ENCODE peak calls at places on chromosomes 7 and 10, in nine cellular contexts. One of them, this sample, is unnamed.

GRCh38 chr10:131946880-131947279 is 34.8 kb downstream of the BNIP3 start:
- DNase-seq in fibroblast of lung: peak; percentile 40
- DNase-seq in adrenal gland: no peak
- DNase-seq in CD8-positive, alpha-beta memory T cell: no peak
- DNase-seq in transverse colon: no peak
- DNase-seq in SK-N-SH: no peak
- DNase-seq in spleen: peak; percentile 47
- DNase-seq in heart right ventricle: no peak
- DNase-seq in mesendoderm: no peak
- DNase-seq in this sample: no peak

GRCh38 chr7:147197006-147197405 is 1080.4 kb downstream of the CNTNAP2 start:
- DNase-seq in SK-N-SH: no peak
- DNase-seq in CD8-positive, alpha-beta memory T cell: no peak
- DNase-seq in transverse colon: no peak
- DNase-seq in adrenal gland: no peak
- DNase-seq in mesendoderm: no peak
- DNase-seq in heart right ventricle: no peak
- DNase-seq in spleen: no peak
- DNase-seq in fibroblast of lung: no peak
- DNase-seq in this sample: no peak

GRCh38 chr10:74234569-74234968 is 83.5 kb downstream of the ADK start:
- DNase-seq in SK-N-SH: no peak
- DNase-seq in fibroblast of lung: no peak
- DNase-seq in CD8-positive, alpha-beta memory T cell: no peak
- DNase-seq in spleen: no peak
- DNase-seq in heart right ventricle: no peak
- DNase-seq in adrenal gland: no peak
- DNase-seq in mesendoderm: no peak
- DNase-seq in transverse colon: no peak
- DNase-seq in this sample: no peak

GRCh38 chr10:100816671-100817070 is 71.3 kb downstream of the PAX2 start:
- DNase-seq in heart right ventricle: no peak
- DNase-seq in transverse colon: no peak
- DNase-seq in mesendoderm: peak; percentile 72
- DNase-seq in CD8-positive, alpha-beta memory T cell: peak; percentile 19
- DNase-seq in adrenal gland: no peak
- DNase-seq in SK-N-SH: no peak
- DNase-seq in fibroblast of lung: no peak
- DNase-seq in spleen: no peak
- DNase-seq in this sample: no peak

GRCh38 chr7:94300176-94300835 is 94.4 kb upstream of the COL1A2 start:
- DNase-seq in spleen: no peak
- DNase-seq in transverse colon: no peak
- DNase-seq in SK-N-SH: no peak
- DNase-seq in heart right ventricle: no peak
- DNase-seq in fibroblast of lung: peak; percentile 37
- DNase-seq in CD8-positive, alpha-beta memory T cell: no peak
- DNase-seq in mesendoderm: no peak
- DNase-seq in adrenal gland: no peak
- DNase-seq in this sample: no peak

GRCh38 chr7:113087278-113087998 is 811 bp upstream of the GPR85 start:
- DNase-seq in adrenal gland: no peak
- DNase-seq in fibroblast of lung: peak; percentile 93
- DNase-seq in spleen: no peak
- DNase-seq in CD8-positive, alpha-beta memory T cell: no peak
- DNase-seq in SK-N-SH: peak; percentile 84
- DNase-seq in mesendoderm: peak; percentile 76
- DNase-seq in transverse colon: no peak
- DNase-seq in heart right ventricle: no peak
- DNase-seq in this sample: no peak

GRCh38 chr10:6083523-6084475 is 5.0 kb upstream of the RBM17 start:
- DNase-seq in heart right ventricle: no peak
- DNase-seq in spleen: no peak
- DNase-seq in fibroblast of lung: peak; percentile 70
- DNase-seq in adrenal gland: no peak
- DNase-seq in mesendoderm: peak; percentile 41
- DNase-seq in SK-N-SH: no peak
- DNase-seq in transverse colon: no peak
- DNase-seq in CD8-positive, alpha-beta memory T cell: no peak
- DNase-seq in this sample: peak; percentile 31

GRCh38 chr10:42769173-42769572 is 13.4 kb upstream of the BMS1 start:
- DNase-seq in adrenal gland: no peak
- DNase-seq in spleen: no peak
- DNase-seq in fibroblast of lung: no peak
- DNase-seq in mesendoderm: no peak
- DNase-seq in heart right ventricle: no peak
- DNase-seq in CD8-positive, alpha-beta memory T cell: no peak
- DNase-seq in SK-N-SH: no peak
- DNase-seq in transverse colon: no peak
- DNase-seq in this sample: no peak

GRCh38 chr7:55163733-55164132 is 144.9 kb downstream of the EGFR start:
- DNase-seq in mesendoderm: no peak
- DNase-seq in fibroblast of lung: no peak
- DNase-seq in spleen: peak; percentile 48
- DNase-seq in heart right ventricle: no peak
- DNase-seq in CD8-positive, alpha-beta memory T cell: no peak
- DNase-seq in adrenal gland: no peak
- DNase-seq in transverse colon: no peak
- DNase-seq in SK-N-SH: no peak
- DNase-seq in this sample: no peak

GRCh38 chr7:29131678-29132077 is 14.7 kb downstream of the CPVL start:
- DNase-seq in transverse colon: no peak
- DNase-seq in fibroblast of lung: no peak
- DNase-seq in SK-N-SH: no peak
- DNase-seq in CD8-positive, alpha-beta memory T cell: no peak
- DNase-seq in spleen: no peak
- DNase-seq in adrenal gland: no peak
- DNase-seq in heart right ventricle: no peak
- DNase-seq in mesendoderm: no peak
- DNase-seq in this sample: no peak

GRCh38 chr10:100828744-100829102 is 83.3 kb downstream of the PAX2 start:
- DNase-seq in fibroblast of lung: no peak
- DNase-seq in mesendoderm: peak; percentile 44
- DNase-seq in CD8-positive, alpha-beta memory T cell: no peak
- DNase-seq in adrenal gland: no peak
- DNase-seq in heart right ventricle: no peak
- DNase-seq in spleen: no peak
- DNase-seq in SK-N-SH: peak; percentile 82
- DNase-seq in transverse colon: no peak
- DNase-seq in this sample: no peak

GRCh38 chr7:92634125-92634710 is 44.0 kb upstream of the FAM133B start:
- DNase-seq in adrenal gland: no peak
- DNase-seq in spleen: no peak
- DNase-seq in mesendoderm: no peak
- DNase-seq in transverse colon: no peak
- DNase-seq in SK-N-SH: no peak
- DNase-seq in heart right ventricle: no peak
- DNase-seq in CD8-positive, alpha-beta memory T cell: no peak
- DNase-seq in fibroblast of lung: peak; percentile 26
- DNase-seq in this sample: no peak

GRCh38 chr7:147990837-147991236 is 599.7 kb upstream of the C7orf33 start:
- DNase-seq in adrenal gland: no peak
- DNase-seq in transverse colon: no peak
- DNase-seq in heart right ventricle: no peak
- DNase-seq in mesendoderm: peak; percentile 39
- DNase-seq in SK-N-SH: no peak
- DNase-seq in spleen: no peak
- DNase-seq in CD8-positive, alpha-beta memory T cell: no peak
- DNase-seq in fibroblast of lung: no peak
- DNase-seq in this sample: no peak

GRCh38 chr10:97109562-97109961 is 76.2 kb downstream of the SLIT1 start:
- DNase-seq in fibroblast of lung: no peak
- DNase-seq in transverse colon: no peak
- DNase-seq in SK-N-SH: no peak
- DNase-seq in adrenal gland: no peak
- DNase-seq in spleen: no peak
- DNase-seq in heart right ventricle: no peak
- DNase-seq in mesendoderm: no peak
- DNase-seq in CD8-positive, alpha-beta memory T cell: no peak
- DNase-seq in this sample: no peak

GRCh38 chr10:5079306-5079830 is 14.8 kb upstream of the AKR1C3 start:
- DNase-seq in spleen: no peak
- DNase-seq in CD8-positive, alpha-beta memory T cell: no peak
- DNase-seq in fibroblast of lung: no peak
- DNase-seq in heart right ventricle: no peak
- DNase-seq in SK-N-SH: no peak
- DNase-seq in transverse colon: no peak
- DNase-seq in adrenal gland: no peak
- DNase-seq in mesendoderm: peak; percentile 62
- DNase-seq in this sample: no peak

DNA sequence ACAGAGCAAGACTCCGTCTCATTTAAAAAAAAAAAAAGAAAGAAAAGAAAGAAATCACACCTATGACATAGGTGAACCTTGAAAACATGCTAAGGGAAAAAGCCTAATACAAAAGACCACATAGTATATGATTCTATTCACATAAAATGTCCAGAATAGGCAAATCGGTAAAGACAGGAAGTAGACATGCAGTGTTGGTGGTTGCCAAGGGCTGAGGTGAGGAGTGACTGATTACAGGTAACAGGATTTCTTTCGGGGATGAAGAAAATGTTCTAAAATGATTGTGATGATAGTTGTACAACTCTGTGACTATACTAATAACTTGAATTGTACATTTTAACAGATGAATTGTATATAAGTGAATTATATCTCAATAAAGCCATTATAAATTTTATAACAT is 3.3 kb downstream of the XPNPEP1 start:
- DNase-seq in transverse colon: no peak
- DNase-seq in CD8-positive, alpha-beta memory T cell: peak; percentile 61
- DNase-seq in SK-N-SH: no peak
- DNase-seq in adrenal gland: no peak
- DNase-seq in spleen: no peak
- DNase-seq in heart right ventricle: no peak
- DNase-seq in mesendoderm: no peak
- DNase-seq in fibroblast of lung: no peak
- DNase-seq in this sample: peak; percentile 8
- H3K4me1 ChIP-seq in transverse colon: peaks cover 37% of the 10 kb centered on the region
- H3K4me1 ChIP-seq in CD8-positive, alpha-beta memory T cell: peaks cover 67% of the 10 kb centered on the region
- H3K4me1 ChIP-seq in SK-N-SH: peaks cover 27% of the 10 kb centered on the region
- H3K4me1 ChIP-seq in adrenal gland: peaks cover 28% of the 10 kb centered on the region
- H3K4me1 ChIP-seq in spleen: peaks cover 59% of the 10 kb centered on the region
- H3K4me1 ChIP-seq in heart right ventricle: peaks cover 6% of the 10 kb centered on the region
- H3K4me1 ChIP-seq in mesendoderm: peaks cover 11% of the 10 kb centered on the region
- H3K4me1 ChIP-seq in fibroblast of lung: peaks cover 10% of the 10 kb centered on the region
- H3K4me1 ChIP-seq in this sample: peaks cover 26% of the 10 kb centered on the region

GRCh38 chr10:17836917-17837316 is 27.8 kb downstream of the MRC1 start:
- DNase-seq in fibroblast of lung: peak; percentile 83
- DNase-seq in spleen: no peak
- DNase-seq in SK-N-SH: no peak
- DNase-seq in adrenal gland: peak; percentile 32
- DNase-seq in heart right ventricle: no peak
- DNase-seq in mesendoderm: peak; percentile 97
- DNase-seq in transverse colon: peak; percentile 60
- DNase-seq in CD8-positive, alpha-beta memory T cell: no peak
- DNase-seq in this sample: no peak
- H3K4me3 ChIP-seq in fibroblast of lung: peak overlapping the region; percentile 54
- H3K4me3 ChIP-seq in spleen: no peak overlapping the region
- H3K4me3 ChIP-seq in SK-N-SH: peak overlapping the region; percentile 33
- H3K4me3 ChIP-seq in adrenal gland: no peak overlapping the region
- H3K4me3 ChIP-seq in heart right ventricle: no peak overlapping the region
- H3K4me3 ChIP-seq in mesendoderm: no peak overlapping the region
- H3K4me3 ChIP-seq in transverse colon: peak overlapping the region; percentile 10
- H3K4me3 ChIP-seq in CD8-positive, alpha-beta memory T cell: no peak overlapping the region
- H3K4me3 ChIP-seq in this sample: no peak overlapping the region

DNA sequence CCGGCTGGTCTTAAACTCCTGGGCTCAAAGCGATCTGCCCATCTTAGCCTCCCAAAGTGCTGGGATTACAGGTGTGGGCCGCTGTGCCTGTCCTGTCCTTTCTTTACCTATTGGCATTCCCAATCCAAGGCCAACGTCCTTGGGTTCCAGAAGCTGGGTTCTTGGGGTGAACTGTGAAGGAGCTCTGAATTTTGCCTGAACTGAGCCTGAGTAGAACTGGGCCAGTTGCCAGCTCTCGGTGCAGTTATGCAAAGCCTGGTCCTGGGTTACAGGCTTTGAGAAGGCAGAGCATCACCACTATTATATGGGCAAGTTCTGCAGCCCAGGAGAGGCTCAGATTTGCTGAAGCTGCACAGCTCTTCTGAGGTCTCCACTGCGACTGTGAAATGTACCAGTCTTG is 24.6 kb upstream of the SH2D4B start:
- DNase-seq in adrenal gland: no peak
- DNase-seq in heart right ventricle: no peak
- DNase-seq in CD8-positive, alpha-beta memory T cell: no peak
- DNase-seq in mesendoderm: no peak
- DNase-seq in transverse colon: no peak
- DNase-seq in spleen: peak; percentile 36
- DNase-seq in SK-N-SH: no peak
- DNase-seq in fibroblast of lung: no peak
- DNase-seq in this sample: no peak
- H3K36me3 ChIP-seq in adrenal gland: peaks cover 62% of the 10 kb centered on the region
- H3K36me3 ChIP-seq in heart right ventricle: peaks cover 96% of the 10 kb centered on the region
- H3K36me3 ChIP-seq in CD8-positive, alpha-beta memory T cell: peaks cover 85% of the 10 kb centered on the region
- H3K36me3 ChIP-seq in mesendoderm: peaks cover 4% of the 10 kb centered on the region
- H3K36me3 ChIP-seq in transverse colon: peaks cover 5% of the 10 kb centered on the region
- H3K36me3 ChIP-seq in spleen: peaks cover 100% of the 10 kb centered on the region
- H3K36me3 ChIP-seq in SK-N-SH: peaks cover 38% of the 10 kb centered on the region
- H3K36me3 ChIP-seq in fibroblast of lung: peaks cover 13% of the 10 kb centered on the region
- H3K36me3 ChIP-seq in this sample: peaks cover 94% of the 10 kb centered on the region

GRCh38 chr10:71980181-71981023 is 16.2 kb downstream of the CHST3 start:
- DNase-seq in transverse colon: no peak
- DNase-seq in spleen: peak; percentile 17
- DNase-seq in SK-N-SH: peak; percentile 24
- DNase-seq in adrenal gland: no peak
- DNase-seq in fibroblast of lung: peak; percentile 75
- DNase-seq in CD8-positive, alpha-beta memory T cell: no peak
- DNase-seq in mesendoderm: no peak
- DNase-seq in heart right ventricle: no peak
- DNase-seq in this sample: no peak

GRCh38 chr10:71981024-71981867 is 17.1 kb downstream of the CHST3 start:
- DNase-seq in SK-N-SH: peak; percentile 47
- DNase-seq in adrenal gland: no peak
- DNase-seq in CD8-positive, alpha-beta memory T cell: no peak
- DNase-seq in mesendoderm: no peak
- DNase-seq in spleen: peak; percentile 71
- DNase-seq in transverse colon: no peak
- DNase-seq in heart right ventricle: no peak
- DNase-seq in fibroblast of lung: peak; percentile 82
- DNase-seq in this sample: no peak

GRCh38 chr10:71978988-71979691 is 14.9 kb downstream of the CHST3 start:
- DNase-seq in spleen: peak; percentile 51
- DNase-seq in CD8-positive, alpha-beta memory T cell: no peak
- DNase-seq in adrenal gland: no peak
- DNase-seq in mesendoderm: no peak
- DNase-seq in SK-N-SH: no peak
- DNase-seq in heart right ventricle: no peak
- DNase-seq in fibroblast of lung: no peak
- DNase-seq in transverse colon: no peak
- DNase-seq in this sample: no peak

GRCh38 chr10:71978476-71978875 is 14.3 kb downstream of the CHST3 start:
- DNase-seq in fibroblast of lung: no peak
- DNase-seq in mesendoderm: peak; percentile 73
- DNase-seq in transverse colon: no peak
- DNase-seq in spleen: peak; percentile 30
- DNase-seq in adrenal gland: no peak
- DNase-seq in heart right ventricle: no peak
- DNase-seq in CD8-positive, alpha-beta memory T cell: no peak
- DNase-seq in SK-N-SH: peak; percentile 25
- DNase-seq in this sample: no peak

DNA sequence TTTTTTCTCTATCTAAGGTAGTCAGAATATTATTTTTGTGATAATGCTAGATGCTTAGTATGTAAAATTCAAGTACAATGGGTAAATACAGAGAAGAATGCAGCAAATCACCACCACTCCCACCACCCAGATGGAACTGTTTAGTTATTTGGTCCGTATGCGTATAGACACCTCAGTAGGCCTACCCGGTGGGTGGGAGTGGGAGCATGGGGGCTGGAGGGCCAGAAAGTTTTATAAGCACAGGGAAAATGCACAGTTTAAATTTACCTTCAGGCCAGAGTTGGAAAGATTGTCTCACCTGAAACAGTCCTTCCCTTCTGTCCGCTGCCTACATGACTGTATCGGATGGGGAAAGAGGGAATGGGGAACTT is 15.5 kb downstream of the CHST3 start:
- DNase-seq in fibroblast of lung: no peak
- DNase-seq in transverse colon: no peak
- DNase-seq in CD8-positive, alpha-beta memory T cell: no peak
- DNase-seq in adrenal gland: no peak
- DNase-seq in heart right ventricle: no peak
- DNase-seq in spleen: peak; percentile 22
- DNase-seq in mesendoderm: no peak
- DNase-seq in SK-N-SH: no peak
- DNase-seq in this sample: no peak
- H3K4me1 ChIP-seq in fibroblast of lung: peaks cover 54% of the 10 kb centered on the region
- H3K4me1 ChIP-seq in transverse colon: peaks cover 48% of the 10 kb centered on the region
- H3K4me1 ChIP-seq in CD8-positive, alpha-beta memory T cell: no peaks in the 10 kb centered on the region
- H3K4me1 ChIP-seq in adrenal gland: peaks cover 98% of the 10 kb centered on the region
- H3K4me1 ChIP-seq in heart right ventricle: peaks cover 97% of the 10 kb centered on the region
- H3K4me1 ChIP-seq in spleen: peaks cover 43% of the 10 kb centered on the region
- H3K4me1 ChIP-seq in mesendoderm: peaks cover 4% of the 10 kb centered on the region
- H3K4me1 ChIP-seq in SK-N-SH: peaks cover 37% of the 10 kb centered on the region
- H3K4me1 ChIP-seq in this sample: no peaks in the 10 kb centered on the region

This sample was measured in effector memory CD4-positive, alpha-beta T cell.